ENCODE peak calls at places on chromosomes 1 and 21, in six cellular contexts. K, B, Y, Z, U and S are unnamed samples.

GRCh38 chr1:228332797-228333738 is 73.6 kb downstream of the TRIM11 start:
- DNase-seq in K (no peak), B (no peak), Y (no peak), Z (no peak), U (no peak), S (no peak)

GRCh38 chr1:206427296-206427695 is 43.0 kb upstream of the IKBKE start:
- DNase-seq in K (no peak), B (no peak), Y (no peak), Z (no peak), U (no peak), S (no peak)

GRCh38 chr1:167431261-167431908 is 86.9 kb downstream of the CD247 start:
- DNase-seq in K (peak), B (no peak), Y (no peak), Z (no peak), U (no peak), S (no peak)

GRCh38 chr1:248853023-248853422 is 5.9 kb downstream of the ZNF692 start:
- DNase-seq in K (no peak), B (no peak), Y (no peak), Z (no peak), U (no peak), S (no peak)

GRCh38 chr1:152029144-152029936 is 7.5 kb downstream of the S100A11 start:
- DNase-seq in K (no peak), B (no peak), Y (no peak), Z (no peak), U (no peak), S (no peak)

GRCh38 chr1:95027046-95027445 is 45.7 kb downstream of the ALG14 start:
- DNase-seq in K (no peak), B (no peak), Y (no peak), Z (no peak), U (no peak), S (no peak)

GRCh38 chr1:186139706-186140105 is 235.3 kb downstream of the TPR start:
- DNase-seq in K (no peak), B (no peak), Y (no peak), Z (no peak), U (no peak), S (no peak)

GRCh38 chr1:162701286-162701685 is 69.0 kb downstream of the DDR2 start:
- DNase-seq in K (no peak), B (no peak), Y (no peak), Z (no peak), U (no peak), S (no peak)

GRCh38 chr1:220843481-220844011 is 35.7 kb upstream of the HLX start:
- DNase-seq in K (no peak), B (no peak), Y (no peak), Z (no peak), U (peak), S (no peak)

GRCh38 chr1:51535006-51535592 is 16.0 kb upstream of the EPS15 start:
- DNase-seq in K (peak), B (no peak), Y (peak), Z (peak), U (peak), S (no peak)

GRCh38 chr1:53121319-53122172 is 20.9 kb downstream of the SLC1A7 start:
- DNase-seq in K (no peak), B (no peak), Y (no peak), Z (peak), U (peak), S (no peak)

GRCh38 chr1:1945782-1946393 is 26.8 kb upstream of the TMEM52 start:
- DNase-seq in K (no peak), B (no peak), Y (no peak), Z (no peak), U (no peak), S (no peak)

GRCh38 chr1:55012661-55013060 is 13.9 kb downstream of the BSND start:
- DNase-seq in K (no peak), B (no peak), Y (no peak), Z (no peak), U (no peak), S (no peak)

GRCh38 chr1:185463433-185463832 is 146.4 kb upstream of the IVNS1ABP start:
- DNase-seq in K (no peak), B (no peak), Y (no peak), Z (no peak), U (no peak), S (no peak)

GRCh38 chr21:43578677-43579313 is 80.5 kb downstream of the HSF2BP start:
- DNase-seq in K (no peak), B (no peak), Y (no peak), Z (no peak), U (no peak), S (no peak)

GRCh38 chr1:83588140-83588539 is 410.8 kb downstream of the TTLL7 start:
- DNase-seq in K (no peak), B (no peak), Y (no peak), Z (no peak), U (no peak), S (no peak)

GRCh38 chr21:46661211-46661625 is 25.7 kb downstream of the PRMT2 start:
- DNase-seq in K (no peak), B (peak), Y (no peak), Z (peak), U (peak), S (no peak)

GRCh38 chr1:2558861-2559260 is 2.7 kb downstream of the TNFRSF14 start:
- DNase-seq in K (no peak), B (no peak), Y (no peak), Z (no peak), U (no peak), S (no peak)

GRCh38 chr1:152252157-152252556 is 28.2 kb upstream of the HRNR start:
- DNase-seq in K (no peak), B (no peak), Y (no peak), Z (no peak), U (no peak), S (no peak)

GRCh38 chr21:31290765-31291164 is 53.3 kb downstream of the TIAM1 start:
- DNase-seq in K (no peak), B (no peak), Y (no peak), Z (no peak), U (no peak), S (no peak)

GRCh38 chr1:65114312-65114711 is 33.7 kb upstream of the AK4 start:
- DNase-seq in K (no peak), B (no peak), Y (no peak), Z (peak), U (peak), S (no peak)

GRCh38 chr1:231218078-231218477 is 22.9 kb upstream of the GNPAT start:
- DNase-seq in K (no peak), B (no peak), Y (no peak), Z (no peak), U (no peak), S (no peak)

GRCh38 chr1:41495171-41495948 is 10.9 kb upstream of the EDN2 start:
- DNase-seq in K (peak), B (no peak), Y (no peak), Z (no peak), U (peak), S (no peak)

GRCh38 chr1:164765993-164766720 is 207.2 kb downstream of the PBX1 start:
- DNase-seq in K (no peak), B (no peak), Y (no peak), Z (no peak), U (no peak), S (no peak)

GRCh38 chr1:212442408-212442807 is 9.7 kb downstream of the NENF start:
- DNase-seq in K (no peak), B (no peak), Y (no peak), Z (no peak), U (no peak), S (no peak)

GRCh38 chr1:32818804-32819541 is 1.5 kb downstream of the S100PBP start:
- DNase-seq in K (no peak), B (peak), Y (no peak), Z (no peak), U (no peak), S (no peak)

GRCh38 chr1:160739098-160739511 is at the start of gene SLAMF7:
- DNase-seq in K (no peak), B (no peak), Y (peak), Z (peak), U (no peak), S (peak)

GRCh38 chr1:245258271-245258920 is 103.6 kb downstream of the KIF26B start:
- DNase-seq in K (no peak), B (no peak), Y (no peak), Z (peak), U (no peak), S (no peak)

GRCh38 chr1:89884718-89885596 is 64.1 kb downstream of the LRRC8D start:
- DNase-seq in K (no peak), B (no peak), Y (no peak), Z (no peak), U (no peak), S (no peak)

GRCh38 chr1:966135-966602 is at the start of gene PLEKHN1:
- DNase-seq in K (peak), B (peak), Y (no peak), Z (peak), U (no peak), S (peak)

DNA sequence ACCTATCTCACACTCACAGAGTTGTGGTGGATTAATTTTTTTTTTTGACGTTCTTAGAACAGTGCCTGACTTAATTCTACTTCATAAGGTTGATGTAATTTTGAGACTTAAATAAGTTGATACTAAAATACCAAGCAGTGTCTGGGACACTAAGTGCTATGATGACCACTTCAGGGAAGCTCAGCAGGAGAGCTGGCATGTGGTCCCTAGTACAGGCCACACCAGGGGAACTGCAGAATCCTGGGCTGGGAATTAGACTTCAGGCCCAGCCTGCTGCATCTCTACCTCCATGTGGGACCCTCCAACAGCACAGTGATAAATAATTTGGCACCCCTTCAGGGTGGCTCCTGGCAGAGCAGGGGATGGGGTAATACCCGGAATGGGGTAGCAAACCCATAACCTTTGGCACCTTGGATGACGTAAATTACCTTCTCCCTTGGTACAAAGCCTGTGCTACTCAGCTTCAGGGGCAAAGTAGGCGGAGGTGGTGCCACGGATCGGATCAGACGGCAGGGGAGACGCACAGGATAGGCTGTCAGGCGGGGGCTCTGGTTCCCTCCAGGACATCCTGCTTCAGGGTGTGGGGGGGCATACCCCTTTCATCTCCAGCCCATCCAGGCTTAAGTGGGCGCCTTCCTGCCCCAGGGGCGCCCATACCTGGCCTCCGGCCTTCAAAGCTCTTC is 4.8 kb downstream of the MFSD2A start:
- DNase-seq in K (no peak), B (no peak), Y (no peak), Z (no peak), U (no peak), S (no peak)
- TF ChIP-seq POLR2A in K (no peak), B (no peak), Y (no peak), Z (no peak), U (no peak), S (no peak)

DNA sequence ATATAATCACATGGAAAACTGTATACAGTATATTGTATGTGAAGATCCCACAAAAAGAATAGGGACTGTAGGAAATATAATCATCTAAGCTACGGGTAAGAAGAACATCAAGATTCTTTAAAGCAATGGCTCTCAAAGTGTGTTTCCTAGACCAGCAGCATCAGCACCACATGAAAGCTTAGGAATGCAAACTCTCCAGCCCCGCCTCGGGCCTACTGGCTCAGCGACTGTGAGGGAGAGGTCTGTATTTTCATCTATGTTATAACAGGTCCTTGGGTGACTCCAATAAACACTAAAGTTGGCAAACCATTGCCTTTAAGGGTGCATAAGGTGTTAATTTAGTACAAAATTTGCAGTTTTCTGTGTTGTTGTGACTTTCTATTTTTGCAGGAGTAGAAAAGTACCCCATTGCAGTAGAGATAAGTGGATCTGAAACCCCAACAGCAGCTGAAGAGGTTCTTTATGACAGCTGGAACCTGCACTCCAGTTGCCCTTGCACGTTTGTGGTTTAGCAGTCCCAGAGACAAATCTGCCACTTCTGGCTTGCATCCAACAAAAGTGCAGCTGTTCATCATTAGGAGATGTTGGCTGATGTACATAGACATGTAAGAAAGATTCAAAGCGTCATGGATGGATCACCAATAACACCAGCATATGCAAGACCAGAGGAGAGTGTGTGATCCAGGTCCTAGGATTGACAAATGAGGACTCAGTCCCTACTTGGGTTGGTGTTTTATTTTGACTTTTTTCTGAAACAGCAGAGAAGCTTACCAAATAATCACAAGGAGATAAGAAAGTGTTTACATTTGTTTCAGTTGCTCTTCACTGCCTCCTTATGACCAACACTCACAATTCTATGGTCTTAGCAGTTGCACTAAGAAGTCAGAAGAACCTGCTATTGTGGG is 15.9 kb upstream of the IFNAR1 start:
- DNase-seq in K (no peak), B (no peak), Y (no peak), Z (no peak), U (no peak), S (no peak)
- TF ChIP-seq POLR2A in K (no peak), B (no peak), Y (no peak), Z (no peak), U (no peak), S (no peak)

GRCh38 chr1:202107801-202108731 is 14.7 kb upstream of the GPR37L1 start:
- DNase-seq in K (peak), B (no peak), Y (no peak), Z (peak), U (peak), S (no peak)
- TF ChIP-seq POLR2A in K (no peak), B (no peak), Y (no peak), Z (no peak), U (no peak), S (no peak)

GRCh38 chr1:44357710-44358109 is 2.7 kb upstream of the ERI3 start:
- DNase-seq in K (no peak), B (no peak), Y (no peak), Z (no peak), U (no peak), S (no peak)

GRCh38 chr1:44351289-44351688 is 3.8 kb downstream of the ERI3 start:
- DNase-seq in K (no peak), B (no peak), Y (no peak), Z (no peak), U (no peak), S (no peak)

GRCh38 chr1:44355582-44356305 is 687 bp upstream of the ERI3 start:
- DNase-seq in K (no peak), B (no peak), Y (no peak), Z (no peak), U (no peak), S (no peak)

GRCh38 chr1:44354268-44354839 is 703 bp downstream of the ERI3 start:
- DNase-seq in K (no peak), B (no peak), Y (peak), Z (peak), U (no peak), S (no peak)

GRCh38 chr1:44354840-44355581 is at the start of gene ERI3:
- DNase-seq in K (peak), B (peak), Y (peak), Z (peak), U (peak), S (peak)
- TF ChIP-seq POLR2A in K (peak), B (no peak), Y (no peak), Z (peak), U (peak), S (peak)

DNA sequence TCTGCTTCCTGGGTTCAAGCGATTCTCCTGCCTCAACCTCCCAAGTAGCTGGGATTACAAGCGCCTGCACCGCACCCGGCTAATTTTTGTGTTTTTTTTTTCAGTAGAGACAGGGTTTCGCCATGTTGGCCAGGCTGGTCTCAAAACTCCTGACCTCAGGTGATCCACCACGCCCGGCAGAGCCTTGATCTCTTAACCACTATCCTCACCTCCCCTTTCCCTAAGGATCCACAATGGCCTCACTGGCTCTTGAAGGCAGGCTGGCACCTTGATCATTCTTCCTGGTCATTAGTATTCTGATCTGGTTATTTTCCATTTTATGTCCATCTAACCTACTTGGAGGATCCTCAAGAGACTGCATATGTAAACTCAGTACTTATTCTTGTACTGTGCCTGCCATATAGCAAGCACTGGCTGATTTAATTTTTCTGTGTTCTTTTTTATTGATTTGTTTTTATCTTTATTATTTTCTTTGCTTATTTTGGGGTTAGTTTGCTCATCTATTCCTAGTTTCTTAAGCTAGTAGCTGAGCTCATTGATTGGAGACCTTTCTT is 6.3 kb downstream of the RCC1 start:
- DNase-seq in K (no peak), B (no peak), Y (no peak), Z (no peak), U (no peak), S (no peak)
- TF ChIP-seq POLR2A in K (no peak), B (peak), Y (no peak), Z (no peak), U (no peak), S (no peak)

GRCh38 chr1:215282557-215282956 is 200.0 kb downstream of the KCNK2 start:
- DNase-seq in K (no peak), B (no peak), Y (no peak), Z (no peak), U (no peak), S (no peak)
- TF ChIP-seq POLR2A in K (no peak), B (no peak), Y (no peak), Z (no peak), U (no peak), S (no peak)

GRCh38 chr1:234612352-234613127 is 2.6 kb upstream of the IRF2BP2 start:
- DNase-seq in K (peak), B (no peak), Y (peak), Z (peak), U (peak), S (peak)
- TF ChIP-seq POLR2A in K (no peak), B (peak), Y (no peak), Z (no peak), U (no peak), S (peak)